ENCODE peak calls at places on chromosomes 6 and 20, in nine cellular contexts. One of them, this sample, is unnamed.
A peak's percentile ranks its signal among the peaks of the same experiment; 100 is the strongest.

GRCh38 chr6:70166088-70166958 is 136.6 kb downstream of the COL9A1 start:
- DNase-seq in astrocyte of the spinal cord: peak; percentile 32
- DNase-seq in Caco-2: peak; percentile 43
- DNase-seq in activated gamma-delta T cell treated with Interleukin-2 at 50 U/mL for 16 hours: no peak
- DNase-seq in NCI-H748 treated with DMSO at 0.1 percent for 48 hours: peak; percentile 74
- DNase-seq in nucleus accumbens: peak; percentile 3
- DNase-seq in stimulated activated CD4-positive, alpha-beta T cell treated with anti-CD3 and anti-CD28 coated beads, Interleukin-4, amount 100 ng/mL, for 4 hours: no peak
- DNase-seq in T-helper 2 cell: peak; percentile 45
- DNase-seq in activated naive CD8-positive, alpha-beta T cell treated with anti-CD3 and anti-CD28 coated beads, Interleukin-2, amount 10 ng/mL, durations not matched to agents 7 days and 5 days: peak; percentile 42
- DNase-seq in this sample: peak; percentile 31

GRCh38 chr6:16103708-16104107 is 25.2 kb upstream of the MYLIP start:
- DNase-seq in astrocyte of the spinal cord: no peak
- DNase-seq in nucleus accumbens: no peak
- DNase-seq in stimulated activated CD4-positive, alpha-beta T cell treated with anti-CD3 and anti-CD28 coated beads, Interleukin-4, amount 100 ng/mL, for 4 hours: no peak
- DNase-seq in NCI-H748 treated with DMSO at 0.1 percent for 48 hours: no peak
- DNase-seq in Caco-2: no peak
- DNase-seq in T-helper 2 cell: no peak
- DNase-seq in activated naive CD8-positive, alpha-beta T cell treated with anti-CD3 and anti-CD28 coated beads, Interleukin-2, amount 10 ng/mL, durations not matched to agents 7 days and 5 days: no peak
- DNase-seq in activated gamma-delta T cell treated with Interleukin-2 at 50 U/mL for 16 hours: no peak
- DNase-seq in this sample: no peak

GRCh38 chr6:22106445-22106844 is 190.4 kb downstream of the PRL start:
- DNase-seq in activated naive CD8-positive, alpha-beta T cell treated with anti-CD3 and anti-CD28 coated beads, Interleukin-2, amount 10 ng/mL, durations not matched to agents 7 days and 5 days: no peak
- DNase-seq in NCI-H748 treated with DMSO at 0.1 percent for 48 hours: no peak
- DNase-seq in Caco-2: no peak
- DNase-seq in T-helper 2 cell: no peak
- DNase-seq in nucleus accumbens: no peak
- DNase-seq in stimulated activated CD4-positive, alpha-beta T cell treated with anti-CD3 and anti-CD28 coated beads, Interleukin-4, amount 100 ng/mL, for 4 hours: no peak
- DNase-seq in activated gamma-delta T cell treated with Interleukin-2 at 50 U/mL for 16 hours: no peak
- DNase-seq in astrocyte of the spinal cord: no peak
- DNase-seq in this sample: no peak

GRCh38 chr20:4893709-4894108 is 107.6 kb downstream of the SLC23A2 start:
- DNase-seq in T-helper 2 cell: no peak
- DNase-seq in NCI-H748 treated with DMSO at 0.1 percent for 48 hours: no peak
- DNase-seq in activated gamma-delta T cell treated with Interleukin-2 at 50 U/mL for 16 hours: no peak
- DNase-seq in stimulated activated CD4-positive, alpha-beta T cell treated with anti-CD3 and anti-CD28 coated beads, Interleukin-4, amount 100 ng/mL, for 4 hours: no peak
- DNase-seq in Caco-2: no peak
- DNase-seq in astrocyte of the spinal cord: no peak
- DNase-seq in nucleus accumbens: no peak
- DNase-seq in activated naive CD8-positive, alpha-beta T cell treated with anti-CD3 and anti-CD28 coated beads, Interleukin-2, amount 10 ng/mL, durations not matched to agents 7 days and 5 days: no peak
- DNase-seq in this sample: no peak

GRCh38 chr6:28597217-28597835 is 71.6 kb downstream of the GPX5 start:
- DNase-seq in activated gamma-delta T cell treated with Interleukin-2 at 50 U/mL for 16 hours: no peak
- DNase-seq in activated naive CD8-positive, alpha-beta T cell treated with anti-CD3 and anti-CD28 coated beads, Interleukin-2, amount 10 ng/mL, durations not matched to agents 7 days and 5 days: no peak
- DNase-seq in nucleus accumbens: no peak
- DNase-seq in astrocyte of the spinal cord: peak; percentile 68
- DNase-seq in stimulated activated CD4-positive, alpha-beta T cell treated with anti-CD3 and anti-CD28 coated beads, Interleukin-4, amount 100 ng/mL, for 4 hours: no peak
- DNase-seq in T-helper 2 cell: peak; percentile 13
- DNase-seq in NCI-H748 treated with DMSO at 0.1 percent for 48 hours: peak; percentile 96
- DNase-seq in Caco-2: peak; percentile 44
- DNase-seq in this sample: no peak

GRCh38 chr6:9412951-9413559 is 977.7 kb upstream of the SLC35B3 start:
- DNase-seq in activated naive CD8-positive, alpha-beta T cell treated with anti-CD3 and anti-CD28 coated beads, Interleukin-2, amount 10 ng/mL, durations not matched to agents 7 days and 5 days: no peak
- DNase-seq in astrocyte of the spinal cord: no peak
- DNase-seq in stimulated activated CD4-positive, alpha-beta T cell treated with anti-CD3 and anti-CD28 coated beads, Interleukin-4, amount 100 ng/mL, for 4 hours: no peak
- DNase-seq in T-helper 2 cell: peak; percentile 40
- DNase-seq in NCI-H748 treated with DMSO at 0.1 percent for 48 hours: peak; percentile 35
- DNase-seq in nucleus accumbens: no peak
- DNase-seq in Caco-2: peak; percentile 56
- DNase-seq in activated gamma-delta T cell treated with Interleukin-2 at 50 U/mL for 16 hours: no peak
- DNase-seq in this sample: no peak

GRCh38 chr6:113586966-113587699 is 270.0 kb upstream of the MARCKS start:
- DNase-seq in Caco-2: no peak
- DNase-seq in NCI-H748 treated with DMSO at 0.1 percent for 48 hours: peak; percentile 85
- DNase-seq in nucleus accumbens: peak; percentile 23
- DNase-seq in T-helper 2 cell: no peak
- DNase-seq in astrocyte of the spinal cord: no peak
- DNase-seq in stimulated activated CD4-positive, alpha-beta T cell treated with anti-CD3 and anti-CD28 coated beads, Interleukin-4, amount 100 ng/mL, for 4 hours: no peak
- DNase-seq in activated gamma-delta T cell treated with Interleukin-2 at 50 U/mL for 16 hours: no peak
- DNase-seq in activated naive CD8-positive, alpha-beta T cell treated with anti-CD3 and anti-CD28 coated beads, Interleukin-2, amount 10 ng/mL, durations not matched to agents 7 days and 5 days: no peak
- DNase-seq in this sample: no peak

GRCh38 chr6:32668226-32668747 is 1.8 kb upstream of the HLA-DQB1 start:
- DNase-seq in astrocyte of the spinal cord: no peak
- DNase-seq in T-helper 2 cell: peak; percentile 88
- DNase-seq in NCI-H748 treated with DMSO at 0.1 percent for 48 hours: no peak
- DNase-seq in Caco-2: no peak
- DNase-seq in activated naive CD8-positive, alpha-beta T cell treated with anti-CD3 and anti-CD28 coated beads, Interleukin-2, amount 10 ng/mL, durations not matched to agents 7 days and 5 days: no peak
- DNase-seq in stimulated activated CD4-positive, alpha-beta T cell treated with anti-CD3 and anti-CD28 coated beads, Interleukin-4, amount 100 ng/mL, for 4 hours: peak; percentile 50
- DNase-seq in nucleus accumbens: no peak
- DNase-seq in activated gamma-delta T cell treated with Interleukin-2 at 50 U/mL for 16 hours: peak; percentile 45
- DNase-seq in this sample: no peak

GRCh38 chr6:160992323-160993314 is 1.1 kb downstream of the MAP3K4 start:
- DNase-seq in astrocyte of the spinal cord: peak; percentile 80
- DNase-seq in activated naive CD8-positive, alpha-beta T cell treated with anti-CD3 and anti-CD28 coated beads, Interleukin-2, amount 10 ng/mL, durations not matched to agents 7 days and 5 days: no peak
- DNase-seq in activated gamma-delta T cell treated with Interleukin-2 at 50 U/mL for 16 hours: peak; percentile 36
- DNase-seq in NCI-H748 treated with DMSO at 0.1 percent for 48 hours: peak; percentile 69
- DNase-seq in nucleus accumbens: peak; percentile 9
- DNase-seq in Caco-2: peak; percentile 48
- DNase-seq in T-helper 2 cell: peak; percentile 61
- DNase-seq in stimulated activated CD4-positive, alpha-beta T cell treated with anti-CD3 and anti-CD28 coated beads, Interleukin-4, amount 100 ng/mL, for 4 hours: peak; percentile 34
- DNase-seq in this sample: peak; percentile 50

GRCh38 chr20:48339147-48339985 is 488.4 kb downstream of the PREX1 start:
- DNase-seq in NCI-H748 treated with DMSO at 0.1 percent for 48 hours: no peak
- DNase-seq in stimulated activated CD4-positive, alpha-beta T cell treated with anti-CD3 and anti-CD28 coated beads, Interleukin-4, amount 100 ng/mL, for 4 hours: no peak
- DNase-seq in activated gamma-delta T cell treated with Interleukin-2 at 50 U/mL for 16 hours: no peak
- DNase-seq in astrocyte of the spinal cord: peak; percentile 71
- DNase-seq in Caco-2: no peak
- DNase-seq in activated naive CD8-positive, alpha-beta T cell treated with anti-CD3 and anti-CD28 coated beads, Interleukin-2, amount 10 ng/mL, durations not matched to agents 7 days and 5 days: no peak
- DNase-seq in T-helper 2 cell: no peak
- DNase-seq in nucleus accumbens: no peak
- DNase-seq in this sample: no peak

GRCh38 chr6:71531006-71531405 is 242.4 kb downstream of the OGFRL1 start:
- DNase-seq in stimulated activated CD4-positive, alpha-beta T cell treated with anti-CD3 and anti-CD28 coated beads, Interleukin-4, amount 100 ng/mL, for 4 hours: no peak
- DNase-seq in activated gamma-delta T cell treated with Interleukin-2 at 50 U/mL for 16 hours: no peak
- DNase-seq in activated naive CD8-positive, alpha-beta T cell treated with anti-CD3 and anti-CD28 coated beads, Interleukin-2, amount 10 ng/mL, durations not matched to agents 7 days and 5 days: no peak
- DNase-seq in nucleus accumbens: no peak
- DNase-seq in Caco-2: no peak
- DNase-seq in NCI-H748 treated with DMSO at 0.1 percent for 48 hours: no peak
- DNase-seq in astrocyte of the spinal cord: peak; percentile 7
- DNase-seq in T-helper 2 cell: no peak
- DNase-seq in this sample: no peak

GRCh38 chr20:17602493-17602892 is 32.6 kb downstream of the DSTN start:
- DNase-seq in astrocyte of the spinal cord: no peak
- DNase-seq in stimulated activated CD4-positive, alpha-beta T cell treated with anti-CD3 and anti-CD28 coated beads, Interleukin-4, amount 100 ng/mL, for 4 hours: no peak
- DNase-seq in NCI-H748 treated with DMSO at 0.1 percent for 48 hours: no peak
- DNase-seq in nucleus accumbens: no peak
- DNase-seq in T-helper 2 cell: no peak
- DNase-seq in activated naive CD8-positive, alpha-beta T cell treated with anti-CD3 and anti-CD28 coated beads, Interleukin-2, amount 10 ng/mL, durations not matched to agents 7 days and 5 days: no peak
- DNase-seq in activated gamma-delta T cell treated with Interleukin-2 at 50 U/mL for 16 hours: no peak
- DNase-seq in Caco-2: no peak
- DNase-seq in this sample: no peak

GRCh38 chr20:35004749-35005462 is 49.2 kb downstream of the MYH7B start:
- DNase-seq in activated gamma-delta T cell treated with Interleukin-2 at 50 U/mL for 16 hours: no peak
- DNase-seq in Caco-2: peak; percentile 40
- DNase-seq in astrocyte of the spinal cord: no peak
- DNase-seq in NCI-H748 treated with DMSO at 0.1 percent for 48 hours: no peak
- DNase-seq in nucleus accumbens: no peak
- DNase-seq in T-helper 2 cell: no peak
- DNase-seq in activated naive CD8-positive, alpha-beta T cell treated with anti-CD3 and anti-CD28 coated beads, Interleukin-2, amount 10 ng/mL, durations not matched to agents 7 days and 5 days: peak; percentile 6
- DNase-seq in stimulated activated CD4-positive, alpha-beta T cell treated with anti-CD3 and anti-CD28 coated beads, Interleukin-4, amount 100 ng/mL, for 4 hours: no peak
- DNase-seq in this sample: no peak